ENCODE peak calls at places on chromosomes 6 and 20, in six cellular contexts. O is heart right ventricle, A is uterus, X is right lobe of liver, Z is bronchial epithelial cell, H is lower leg skin. J is an unnamed sample.
A peak's percentile ranks its signal among the peaks of the same experiment; 100 is the strongest.

GRCh38 chr6:132479131-132479530 is 33.8 kb downstream of the STX7 start:
- DNase-seq in H (no peak), O (no peak), A (no peak), X (no peak), Z (no peak), J (no peak)

GRCh38 chr6:74068945-74069570 is 373.1 kb downstream of the CD109 start:
- DNase-seq in Z (no peak), O (no peak), A (no peak), X (no peak), H (no peak), J (peak; percentile 63)

GRCh38 chr6:47977314-47977713 is 133.7 kb downstream of the PTCHD4 start:
- DNase-seq in H (no peak), X (no peak), Z (no peak), A (no peak), O (no peak), J (no peak)

GRCh38 chr20:38536310-38536709 is 44.7 kb upstream of the ADIG start:
- DNase-seq in X (no peak), H (no peak), Z (peak; percentile 93), A (no peak), O (no peak), J (peak; percentile 78)

GRCh38 chr6:161379828-161380598 is 106.2 kb upstream of the AGPAT4 start:
- DNase-seq in X (no peak), Z (no peak), O (no peak), A (no peak), H (no peak), J (no peak)

GRCh38 chr6:149864578-149865535 is 698 bp upstream of the LRP11 start:
- DNase-seq in H (no peak), Z (peak; percentile 72), O (peak; percentile 46), X (no peak), A (peak; percentile 51), J (peak; percentile 76)

GRCh38 chr6:141117869-141118268 is 1014.9 kb upstream of the GJE1 start:
- DNase-seq in H (no peak), X (no peak), Z (no peak), A (no peak), O (no peak), J (no peak)

GRCh38 chr6:131210469-131210868 is 75.2 kb downstream of the AKAP7 start:
- DNase-seq in A (no peak), X (no peak), Z (no peak), O (no peak), H (no peak), J (no peak)

GRCh38 chr6:22694092-22694724 is 124.8 kb downstream of the HDGFL1 start:
- DNase-seq in O (no peak), A (no peak), X (no peak), Z (no peak), H (no peak), J (no peak)

GRCh38 chr6:7556394-7557106 is 15.1 kb downstream of the DSP start:
- DNase-seq in H (no peak), O (no peak), X (no peak), A (no peak), Z (no peak), J (no peak)

GRCh38 chr6:148572676-148573335 is 174.0 kb upstream of the UST start:
- DNase-seq in Z (no peak), O (no peak), H (no peak), A (no peak), X (no peak), J (no peak)

GRCh38 chr6:168377481-168377850 is 57.9 kb upstream of the DACT2 start:
- DNase-seq in A (peak; percentile 64), H (no peak), Z (no peak), O (peak; percentile 77), X (no peak), J (no peak)

GRCh38 chr6:163159689-163160088 is 254.8 kb upstream of the QKI start:
- DNase-seq in H (no peak), Z (no peak), O (no peak), A (no peak), X (no peak), J (no peak)

GRCh38 chr6:100257661-100258395 is 206.9 kb downstream of the SIM1 start:
- DNase-seq in X (no peak), H (no peak), O (no peak), Z (peak; percentile 34), A (no peak), J (peak; percentile 77)

GRCh38 chr6:129448965-129449364 is 261.0 kb downstream of the ARHGAP18 start:
- DNase-seq in A (no peak), O (no peak), H (no peak), Z (no peak), X (no peak), J (no peak)

GRCh38 chr6:109490708-109491107 is 7.7 kb upstream of the ZBTB24 start:
- DNase-seq in H (no peak), A (no peak), Z (no peak), X (no peak), O (no peak), J (no peak)

GRCh38 chr6:54737247-54737646 is 109.3 kb upstream of the FAM83B start:
- DNase-seq in X (no peak), A (no peak), O (no peak), Z (no peak), H (no peak), J (no peak)

GRCh38 chr20:37943501-37944455 is 40.9 kb downstream of the VSTM2L start:
- DNase-seq in X (no peak), H (no peak), A (no peak), O (no peak), Z (no peak), J (no peak)

GRCh38 chr6:1321715-1322114 is 9.8 kb downstream of the FOXQ1 start:
- DNase-seq in A (no peak), X (no peak), O (no peak), H (no peak), Z (peak; percentile 42), J (no peak)

GRCh38 chr20:53611449-53611894 is 17.8 kb upstream of the ZNF217 start:
- DNase-seq in X (no peak), Z (peak; percentile 92), A (peak; percentile 66), O (peak; percentile 29), H (peak; percentile 58), J (peak; percentile 96)

GRCh38 chr6:232896-233640 is 59.2 kb upstream of the DUSP22 start:
- DNase-seq in H (no peak), Z (no peak), O (no peak), A (no peak), X (no peak), J (no peak)

GRCh38 chr20:61974357-61974665 is 91.4 kb downstream of the TAF4 start:
- DNase-seq in H (no peak), X (no peak), O (no peak), A (no peak), Z (no peak), J (no peak)

GRCh38 chr6:72048080-72048479 is 161.7 kb downstream of the RIMS1 start:
- DNase-seq in O (no peak), Z (no peak), H (no peak), X (no peak), A (no peak), J (no peak)

GRCh38 chr20:32823078-32823477 is 3.3 kb downstream of the MAPRE1 start:
- DNase-seq in A (no peak), O (no peak), X (no peak), H (peak; percentile 41), Z (peak; percentile 62), J (peak; percentile 86)

GRCh38 chr20:32822189-32822588 is 2.4 kb downstream of the MAPRE1 start:
- DNase-seq in O (no peak), X (no peak), A (no peak), Z (no peak), H (no peak), J (no peak)

GRCh38 chr20:32820698-32821378 is 1.1 kb downstream of the MAPRE1 start:
- DNase-seq in H (no peak), Z (no peak), A (no peak), X (no peak), O (no peak), J (no peak)

GRCh38 chr20:32823737-32824588 is 4.2 kb downstream of the MAPRE1 start:
- DNase-seq in H (no peak), A (no peak), O (no peak), X (no peak), Z (no peak), J (no peak)

DNA sequence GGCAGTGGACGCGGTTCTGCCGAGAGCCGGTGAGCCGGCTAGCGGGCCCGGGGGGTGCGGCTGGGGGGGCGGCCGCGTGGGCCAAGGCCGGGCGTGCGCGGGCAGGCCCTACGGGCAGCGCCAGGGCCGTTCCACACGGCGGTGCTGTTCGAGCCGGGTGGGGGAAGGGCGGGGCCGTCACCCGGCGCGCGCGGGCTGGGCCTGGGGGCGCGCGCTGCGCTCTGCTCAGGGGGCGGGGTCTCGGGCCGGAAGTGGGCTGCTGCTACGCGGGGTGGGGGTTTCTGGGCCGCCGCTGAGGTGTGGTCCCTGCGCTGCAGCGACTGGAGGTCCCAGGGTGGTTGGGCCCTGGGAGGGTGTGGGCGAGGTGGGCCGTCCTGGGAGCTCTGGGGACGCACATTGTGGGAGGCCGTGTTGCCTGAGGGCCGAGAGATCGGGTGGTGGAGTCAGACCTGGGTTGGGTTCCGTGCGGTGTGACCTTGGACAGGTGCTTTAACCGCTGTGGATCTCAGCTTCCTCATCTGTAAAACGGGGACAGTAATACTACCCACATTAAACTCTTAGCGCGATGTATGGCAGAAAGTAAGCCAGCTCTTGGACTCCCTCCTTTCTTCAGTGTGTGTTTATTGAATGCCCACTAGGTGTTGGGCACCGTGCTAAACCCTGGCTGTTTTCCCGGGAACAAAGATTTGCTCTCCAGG is 395 bp downstream of the MAPRE1 start:
- DNase-seq in A (peak; percentile 54), O (peak; percentile 74), Z (no peak), H (no peak), X (peak; percentile 83), J (peak; percentile 15)
- TF ChIP-seq CTCF in A (no peak), O (no peak), Z (no peak), H (no peak), X (no peak), J (no peak)

GRCh38 chr6:3258720-3259490 is at the start of gene PSMG4:
- DNase-seq in X (peak; percentile 98), O (peak; percentile 97), Z (peak; percentile 55), A (peak; percentile 94), H (peak; percentile 92), J (peak; percentile 86)
- TF ChIP-seq CTCF in X (no peak), O (no peak), Z (no peak), A (no peak), H (no peak), J (no peak)

GRCh38 chr6:166989427-166990034 is 9.7 kb upstream of the CEP43 start:
- DNase-seq in A (no peak), Z (peak; percentile 20), X (no peak), O (peak; percentile 35), H (no peak), J (peak; percentile 9)
- TF ChIP-seq CTCF in A (peak; percentile 21), Z (peak; percentile 54), X (peak; percentile 49), O (peak; percentile 28), H (no peak), J (peak; percentile 70)

DNA sequence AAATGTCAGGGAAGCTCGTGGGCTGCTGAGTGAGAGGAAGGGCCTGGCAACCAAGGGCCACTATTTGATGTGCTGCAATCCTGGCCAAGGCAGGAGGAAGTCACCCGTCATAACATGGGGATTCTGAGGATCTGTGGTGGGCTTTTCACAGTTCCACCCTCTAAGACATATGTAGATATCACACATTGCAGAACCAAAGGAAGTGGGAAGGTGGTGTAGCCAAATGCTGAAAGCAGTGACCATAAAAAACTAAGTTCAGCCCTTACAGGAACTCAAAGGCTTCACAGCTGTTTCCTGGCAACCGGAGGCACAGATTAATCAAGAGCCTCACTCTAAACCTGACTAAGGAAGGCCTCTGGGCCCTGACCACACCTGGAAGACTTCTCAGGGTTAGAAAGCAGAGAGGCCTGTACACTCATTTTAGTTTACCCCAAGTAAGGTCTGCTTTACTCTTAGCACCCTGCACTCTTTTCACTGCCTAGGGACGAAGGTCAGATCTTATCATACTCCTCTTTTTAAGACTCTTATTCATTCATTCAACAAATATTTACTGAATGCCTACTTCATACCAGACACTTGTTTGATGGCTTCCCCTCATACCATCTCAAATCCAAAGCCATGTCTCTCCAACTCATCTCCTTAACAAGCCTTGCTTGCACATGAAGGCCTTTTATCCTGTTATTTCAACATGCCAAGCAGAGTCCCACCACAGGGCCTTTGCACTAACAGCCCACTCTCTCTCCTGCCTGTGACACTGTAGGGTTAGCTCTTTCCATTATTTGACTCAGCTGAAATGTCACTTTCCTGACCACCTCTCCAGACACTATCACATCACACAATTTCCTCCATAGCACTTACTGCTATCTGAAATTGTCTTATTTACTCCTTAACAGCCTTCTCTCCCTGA is 2.6 kb downstream of the UBE2V1 start:
- DNase-seq in H (no peak), Z (peak; percentile 66), O (no peak), A (no peak), X (no peak), J (peak; percentile 58)
- TF ChIP-seq CTCF in H (no peak), Z (no peak), O (no peak), A (no peak), X (no peak), J (no peak)

J was measured in HFFc6.